ENCODE peak calls at places on chromosomes 16 and 17, in seven cellular contexts. Z is GM12864; D is activated naive CD8-positive, alpha-beta T cell treated with anti-CD3 and anti-CD28 coated beads, Interleukin-2, amount 50 U/mL, for 24 hours; P is OCI-M1; S is mucosa of descending colon; I is NCI-H1048; E is stimulated activated CD4-positive, alpha-beta T cell treated with anti-CD3 and anti-CD28 coated beads, Interleukin-12 subunit alpha, Interleukin-12 subunit beta, amount 100 ng/mL, for 24 hours. J is an unnamed sample.

GRCh38 chr16:468072-468821 is 42.8 kb downstream of the RAB11FIP3 start:
- DNase-seq in P (no peak), S (no peak), Z (no peak), D (no peak), E (no peak), I (no peak), J (no peak)

GRCh38 chr17:31391496-31391949 is at the start of gene RAB11FIP4:
- DNase-seq in S (no peak), P (no peak), I (no peak), E (no peak), D (peak), Z (no peak), J (no peak)

GRCh38 chr17:6086603-6087400 is 16.6 kb downstream of the WSCD1 start:
- DNase-seq in E (no peak), S (peak), D (no peak), Z (no peak), I (no peak), P (no peak), J (no peak)

GRCh38 chr16:64253525-64253924 is 868.3 kb downstream of the CDH11 start:
- DNase-seq in S (no peak), P (no peak), E (no peak), I (no peak), Z (no peak), D (no peak), J (no peak)

GRCh38 chr16:20849587-20850390 is 43.5 kb downstream of the REXO5 start:
- DNase-seq in I (peak), E (peak), P (peak), Z (no peak), S (no peak), D (peak), J (no peak)

GRCh38 chr16:426906-427249 is 1.4 kb downstream of the RAB11FIP3 start:
- DNase-seq in P (no peak), Z (no peak), E (no peak), I (no peak), D (peak), S (no peak), J (no peak)

GRCh38 chr16:85952197-85952596 is 53.2 kb downstream of the IRF8 start:
- DNase-seq in S (peak), D (no peak), E (no peak), I (no peak), Z (no peak), P (no peak), J (no peak)

GRCh38 chr16:89476379-89476778 is 14.0 kb downstream of the ANKRD11 start:
- DNase-seq in Z (no peak), E (no peak), P (no peak), D (no peak), I (no peak), S (peak), J (no peak)

GRCh38 chr16:47713225-47713595 is 252.1 kb downstream of the PHKB start:
- DNase-seq in I (no peak), D (no peak), P (no peak), E (no peak), S (no peak), Z (peak), J (no peak)

GRCh38 chr16:28491080-28491969 is 549 bp downstream of the CLN3 start:
- DNase-seq in E (no peak), S (no peak), I (no peak), P (peak), Z (no peak), D (peak), J (peak)

GRCh38 chr17:61366715-61367413 is 32.8 kb upstream of the TBX2 start:
- DNase-seq in I (no peak), D (no peak), E (no peak), Z (no peak), S (no peak), P (no peak), J (no peak)

GRCh38 chr17:21280081-21280518 is 4.4 kb upstream of the MAP2K3 start:
- DNase-seq in D (peak), Z (no peak), I (peak), S (peak), P (peak), E (peak), J (no peak)

GRCh38 chr16:70161350-70161749 is 12.2 kb upstream of the CLEC18C start:
- DNase-seq in Z (no peak), D (no peak), I (no peak), E (no peak), S (no peak), P (no peak), J (no peak)

GRCh38 chr16:47064775-47065174 is 79.0 kb downstream of the NETO2 start:
- DNase-seq in D (no peak), P (no peak), Z (no peak), I (no peak), S (no peak), E (no peak), J (no peak)

GRCh38 chr16:34802396-34802795 is 1343.0 kb downstream of the TP53TG3F start:
- DNase-seq in E (no peak), D (no peak), Z (no peak), P (no peak), S (no peak), I (no peak), J (no peak)

GRCh38 chr17:52048503-52048902 is 110.0 kb downstream of the CA10 start:
- DNase-seq in D (no peak), I (no peak), E (no peak), P (no peak), Z (no peak), S (no peak), J (no peak)

GRCh38 chr17:75102385-75102821 is 7.4 kb upstream of the ARMC7 start:
- DNase-seq in P (peak), I (no peak), Z (no peak), E (no peak), S (no peak), D (no peak), J (no peak)

J was measured in SIG-M5.